ENCODE peak calls at places on chromosomes 1 and 21, in seven cellular contexts. One of them, this sample, is unnamed.

GRCh38 chr1:75171876-75172275 is 37.7 kb downstream of the LHX8 start:
- DNase-seq in choroid plexus epithelial cell: no peak
- DNase-seq in fibroblast of mammary gland: no peak
- DNase-seq in tibial nerve: no peak
- DNase-seq in thoracic aorta: no peak
- DNase-seq in heart right ventricle: no peak
- DNase-seq in GM20000: no peak
- DNase-seq in this sample: no peak

GRCh38 chr1:5365751-5366150 is 626.5 kb downstream of the NPHP4 start:
- DNase-seq in choroid plexus epithelial cell: no peak
- DNase-seq in thoracic aorta: no peak
- DNase-seq in tibial nerve: no peak
- DNase-seq in fibroblast of mammary gland: no peak
- DNase-seq in GM20000: no peak
- DNase-seq in heart right ventricle: no peak
- DNase-seq in this sample: no peak

GRCh38 chr21:16205527-16205926 is 475.7 kb downstream of the USP25 start:
- DNase-seq in tibial nerve: no peak
- DNase-seq in choroid plexus epithelial cell: no peak
- DNase-seq in heart right ventricle: no peak
- DNase-seq in GM20000: no peak
- DNase-seq in fibroblast of mammary gland: peak
- DNase-seq in thoracic aorta: no peak
- DNase-seq in this sample: no peak

GRCh38 chr1:244628719-244629299 is 24.1 kb upstream of the DESI2 start:
- DNase-seq in thoracic aorta: no peak
- DNase-seq in GM20000: no peak
- DNase-seq in fibroblast of mammary gland: peak
- DNase-seq in choroid plexus epithelial cell: peak
- DNase-seq in heart right ventricle: no peak
- DNase-seq in tibial nerve: no peak
- DNase-seq in this sample: no peak

GRCh38 chr1:115507256-115507589 is 134.5 kb upstream of the VANGL1 start:
- DNase-seq in heart right ventricle: peak
- DNase-seq in fibroblast of mammary gland: peak
- DNase-seq in choroid plexus epithelial cell: peak
- DNase-seq in thoracic aorta: no peak
- DNase-seq in GM20000: no peak
- DNase-seq in tibial nerve: no peak
- DNase-seq in this sample: peak

GRCh38 chr21:31142600-31142999 is 104.3 kb upstream of the KRTAP19-8 start:
- DNase-seq in GM20000: no peak
- DNase-seq in heart right ventricle: no peak
- DNase-seq in tibial nerve: no peak
- DNase-seq in choroid plexus epithelial cell: no peak
- DNase-seq in thoracic aorta: no peak
- DNase-seq in fibroblast of mammary gland: no peak
- DNase-seq in this sample: peak

GRCh38 chr1:244084763-244085162 is 33.7 kb downstream of the ZBTB18 start:
- DNase-seq in tibial nerve: no peak
- DNase-seq in thoracic aorta: no peak
- DNase-seq in choroid plexus epithelial cell: no peak
- DNase-seq in heart right ventricle: no peak
- DNase-seq in GM20000: no peak
- DNase-seq in fibroblast of mammary gland: no peak
- DNase-seq in this sample: no peak

GRCh38 chr1:41319803-41320711 is 41.2 kb upstream of the FOXO6 start:
- DNase-seq in fibroblast of mammary gland: no peak
- DNase-seq in heart right ventricle: peak
- DNase-seq in choroid plexus epithelial cell: no peak
- DNase-seq in GM20000: no peak
- DNase-seq in thoracic aorta: no peak
- DNase-seq in tibial nerve: no peak
- DNase-seq in this sample: no peak

GRCh38 chr1:9151326-9151860 is 22.5 kb upstream of the GPR157 start:
- DNase-seq in thoracic aorta: no peak
- DNase-seq in GM20000: no peak
- DNase-seq in fibroblast of mammary gland: no peak
- DNase-seq in tibial nerve: no peak
- DNase-seq in heart right ventricle: peak
- DNase-seq in choroid plexus epithelial cell: peak
- DNase-seq in this sample: no peak

GRCh38 chr1:204258213-204259115 is 44.7 kb upstream of the GOLT1A start:
- DNase-seq in thoracic aorta: no peak
- DNase-seq in GM20000: peak
- DNase-seq in fibroblast of mammary gland: peak
- DNase-seq in tibial nerve: no peak
- DNase-seq in choroid plexus epithelial cell: peak
- DNase-seq in heart right ventricle: peak
- DNase-seq in this sample: peak

GRCh38 chr1:100328133-100328532 is 24.2 kb upstream of the CDC14A start:
- DNase-seq in choroid plexus epithelial cell: no peak
- DNase-seq in fibroblast of mammary gland: no peak
- DNase-seq in tibial nerve: no peak
- DNase-seq in heart right ventricle: no peak
- DNase-seq in GM20000: no peak
- DNase-seq in thoracic aorta: no peak
- DNase-seq in this sample: no peak

GRCh38 chr1:20719871-20720620 is 2.2 kb upstream of the KIF17 start:
- DNase-seq in tibial nerve: no peak
- DNase-seq in fibroblast of mammary gland: no peak
- DNase-seq in choroid plexus epithelial cell: no peak
- DNase-seq in GM20000: no peak
- DNase-seq in thoracic aorta: no peak
- DNase-seq in heart right ventricle: no peak
- DNase-seq in this sample: no peak

GRCh38 chr1:201183209-201183608 is 7.4 kb upstream of the IGFN1 start:
- DNase-seq in tibial nerve: no peak
- DNase-seq in fibroblast of mammary gland: no peak
- DNase-seq in thoracic aorta: no peak
- DNase-seq in GM20000: no peak
- DNase-seq in heart right ventricle: no peak
- DNase-seq in choroid plexus epithelial cell: no peak
- DNase-seq in this sample: no peak

GRCh38 chr1:25774921-25775774 is 24.8 kb upstream of the SELENON start:
- DNase-seq in fibroblast of mammary gland: no peak
- DNase-seq in heart right ventricle: no peak
- DNase-seq in tibial nerve: no peak
- DNase-seq in thoracic aorta: no peak
- DNase-seq in GM20000: peak
- DNase-seq in choroid plexus epithelial cell: no peak
- DNase-seq in this sample: no peak

GRCh38 chr1:119481951-119482350 is 25.1 kb upstream of the HSD3B1 start:
- DNase-seq in choroid plexus epithelial cell: no peak
- DNase-seq in fibroblast of mammary gland: no peak
- DNase-seq in heart right ventricle: no peak
- DNase-seq in thoracic aorta: no peak
- DNase-seq in tibial nerve: no peak
- DNase-seq in GM20000: no peak
- DNase-seq in this sample: no peak

GRCh38 chr1:159581422-159581821 is 6.2 kb upstream of the APCS start:
- DNase-seq in heart right ventricle: no peak
- DNase-seq in GM20000: no peak
- DNase-seq in choroid plexus epithelial cell: peak
- DNase-seq in fibroblast of mammary gland: peak
- DNase-seq in thoracic aorta: no peak
- DNase-seq in tibial nerve: no peak
- DNase-seq in this sample: peak

GRCh38 chr1:36447450-36447849 is 2.8 kb downstream of the OSCP1 start:
- DNase-seq in tibial nerve: no peak
- DNase-seq in fibroblast of mammary gland: no peak
- DNase-seq in GM20000: no peak
- DNase-seq in choroid plexus epithelial cell: no peak
- DNase-seq in heart right ventricle: no peak
- DNase-seq in thoracic aorta: no peak
- DNase-seq in this sample: no peak

GRCh38 chr1:36448530-36449051 is 1.7 kb downstream of the OSCP1 start:
- DNase-seq in heart right ventricle: no peak
- DNase-seq in thoracic aorta: no peak
- DNase-seq in choroid plexus epithelial cell: no peak
- DNase-seq in tibial nerve: no peak
- DNase-seq in GM20000: no peak
- DNase-seq in fibroblast of mammary gland: no peak
- DNase-seq in this sample: peak

GRCh38 chr1:36443297-36443696 is 7.0 kb downstream of the OSCP1 start:
- DNase-seq in GM20000: no peak
- DNase-seq in tibial nerve: no peak
- DNase-seq in thoracic aorta: no peak
- DNase-seq in choroid plexus epithelial cell: no peak
- DNase-seq in fibroblast of mammary gland: no peak
- DNase-seq in heart right ventricle: no peak
- DNase-seq in this sample: no peak

GRCh38 chr1:36446780-36447179 is 3.5 kb downstream of the OSCP1 start:
- DNase-seq in choroid plexus epithelial cell: peak
- DNase-seq in thoracic aorta: no peak
- DNase-seq in GM20000: no peak
- DNase-seq in heart right ventricle: no peak
- DNase-seq in fibroblast of mammary gland: no peak
- DNase-seq in tibial nerve: no peak
- DNase-seq in this sample: no peak

DNA sequence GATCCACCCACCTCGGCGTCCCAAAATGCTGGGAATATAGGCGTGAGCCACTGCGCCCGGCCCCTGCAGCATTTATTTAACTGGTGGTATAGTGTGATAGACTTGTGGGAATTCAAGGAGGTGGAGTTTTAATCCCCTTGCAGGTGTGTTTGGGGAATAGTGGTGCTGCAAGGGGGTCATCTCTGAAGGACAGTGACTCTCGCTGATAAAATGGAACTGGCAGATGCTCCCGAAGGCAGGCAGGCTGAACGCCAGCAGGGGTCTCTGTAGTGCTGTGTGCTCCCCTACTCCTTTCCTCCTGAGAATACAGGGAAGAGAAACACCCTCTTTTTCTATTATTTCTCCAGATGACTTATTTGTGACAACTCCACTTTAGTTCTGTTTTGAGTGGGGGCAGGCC is 4.0 kb downstream of the OSCP1 start:
- DNase-seq in fibroblast of mammary gland: no peak
- DNase-seq in tibial nerve: no peak
- DNase-seq in thoracic aorta: no peak
- DNase-seq in GM20000: peak
- DNase-seq in heart right ventricle: no peak
- DNase-seq in choroid plexus epithelial cell: peak
- DNase-seq in this sample: no peak
- TF ChIP-seq CTCF in fibroblast of mammary gland: peak
- TF ChIP-seq CTCF in tibial nerve: no peak
- TF ChIP-seq CTCF in thoracic aorta: no peak
- TF ChIP-seq CTCF in GM20000: peak
- TF ChIP-seq CTCF in heart right ventricle: peak
- TF ChIP-seq CTCF in choroid plexus epithelial cell: peak
- TF ChIP-seq CTCF in this sample: no peak

GRCh38 chr1:98794196-98794886 is 132.8 kb downstream of the SNX7 start:
- DNase-seq in thoracic aorta: no peak
- DNase-seq in heart right ventricle: peak
- DNase-seq in fibroblast of mammary gland: peak
- DNase-seq in choroid plexus epithelial cell: peak
- DNase-seq in tibial nerve: no peak
- DNase-seq in GM20000: peak
- DNase-seq in this sample: peak
- TF ChIP-seq CTCF in thoracic aorta: peak
- TF ChIP-seq CTCF in heart right ventricle: peak
- TF ChIP-seq CTCF in fibroblast of mammary gland: peak
- TF ChIP-seq CTCF in choroid plexus epithelial cell: peak
- TF ChIP-seq CTCF in tibial nerve: peak
- TF ChIP-seq CTCF in GM20000: peak
- TF ChIP-seq CTCF in this sample: peak

DNA sequence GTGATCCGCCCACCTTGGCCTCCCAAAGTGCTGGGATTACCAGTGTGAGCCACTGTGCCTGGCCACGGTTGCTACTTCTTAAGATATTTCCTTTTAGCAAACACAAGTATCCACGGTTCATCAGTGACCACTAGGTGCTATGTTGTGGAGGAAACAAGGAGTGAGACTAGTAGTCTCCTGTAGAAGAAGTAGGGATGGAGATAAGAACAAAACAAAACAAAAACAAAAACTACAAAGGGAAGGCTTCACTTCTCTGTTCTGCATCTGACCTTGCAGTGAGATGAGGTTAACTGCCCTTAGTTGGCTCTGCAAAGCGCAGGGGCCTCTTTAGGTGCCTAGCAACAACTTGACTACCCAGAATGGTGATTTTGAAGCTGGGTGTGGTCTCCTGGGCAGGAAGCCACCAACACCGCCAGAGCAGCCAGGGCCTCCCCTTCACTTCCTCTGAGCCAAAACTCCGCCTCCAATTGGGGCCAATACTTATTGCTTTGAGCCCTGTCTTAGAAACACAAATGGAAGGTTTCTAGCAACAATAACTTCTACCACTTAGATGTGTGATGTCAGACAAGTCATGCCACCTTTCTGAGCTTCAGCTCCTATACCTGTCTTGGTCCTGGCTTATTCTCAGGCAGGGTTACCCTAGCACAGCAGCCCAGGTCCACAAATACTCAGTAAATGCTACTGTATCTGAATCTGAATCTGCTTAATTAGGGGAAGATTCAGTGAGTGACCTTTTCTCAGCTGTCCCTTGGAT is 12.7 kb upstream of the CDC42 start:
- DNase-seq in tibial nerve: no peak
- DNase-seq in choroid plexus epithelial cell: peak
- DNase-seq in heart right ventricle: peak
- DNase-seq in thoracic aorta: no peak
- DNase-seq in fibroblast of mammary gland: peak
- DNase-seq in GM20000: peak
- DNase-seq in this sample: peak
- TF ChIP-seq CTCF in tibial nerve: no peak
- TF ChIP-seq CTCF in choroid plexus epithelial cell: no peak
- TF ChIP-seq CTCF in heart right ventricle: no peak
- TF ChIP-seq CTCF in thoracic aorta: no peak
- TF ChIP-seq CTCF in fibroblast of mammary gland: no peak
- TF ChIP-seq CTCF in GM20000: no peak
- TF ChIP-seq CTCF in this sample: no peak

GRCh38 chr1:198867182-198867581 is 228.3 kb downstream of the PTPRC start:
- DNase-seq in GM20000: no peak
- DNase-seq in fibroblast of mammary gland: no peak
- DNase-seq in choroid plexus epithelial cell: no peak
- DNase-seq in thoracic aorta: no peak
- DNase-seq in tibial nerve: no peak
- DNase-seq in heart right ventricle: no peak
- DNase-seq in this sample: no peak

GRCh38 chr1:198860371-198860770 is 221.5 kb downstream of the PTPRC start:
- DNase-seq in heart right ventricle: no peak
- DNase-seq in GM20000: no peak
- DNase-seq in choroid plexus epithelial cell: no peak
- DNase-seq in thoracic aorta: no peak
- DNase-seq in fibroblast of mammary gland: no peak
- DNase-seq in tibial nerve: no peak
- DNase-seq in this sample: no peak

GRCh38 chr1:198865288-198865687 is 226.4 kb downstream of the PTPRC start:
- DNase-seq in GM20000: no peak
- DNase-seq in heart right ventricle: no peak
- DNase-seq in choroid plexus epithelial cell: no peak
- DNase-seq in fibroblast of mammary gland: no peak
- DNase-seq in tibial nerve: no peak
- DNase-seq in thoracic aorta: no peak
- DNase-seq in this sample: no peak

DNA sequence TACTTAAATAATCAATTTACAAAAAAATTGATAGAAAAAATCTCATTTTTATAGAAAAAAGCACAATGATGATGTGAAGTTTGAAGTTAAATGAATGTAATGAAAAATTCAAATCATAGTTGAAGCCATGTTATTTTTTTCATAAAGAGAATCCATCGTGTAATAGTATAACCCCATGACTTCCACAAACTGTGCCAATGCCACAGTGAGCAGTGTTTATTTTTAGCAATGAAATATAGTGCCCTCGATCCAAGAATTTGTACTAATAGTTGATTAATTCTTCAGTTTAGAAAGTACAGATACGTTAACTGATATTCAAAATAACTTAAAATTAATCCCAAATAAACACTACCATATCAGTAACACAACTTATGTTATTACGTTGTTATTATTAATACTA is 225.9 kb downstream of the PTPRC start:
- DNase-seq in heart right ventricle: no peak
- DNase-seq in choroid plexus epithelial cell: no peak
- DNase-seq in tibial nerve: no peak
- DNase-seq in GM20000: no peak
- DNase-seq in fibroblast of mammary gland: no peak
- DNase-seq in thoracic aorta: no peak
- DNase-seq in this sample: no peak
- TF ChIP-seq CTCF in heart right ventricle: no peak
- TF ChIP-seq CTCF in choroid plexus epithelial cell: no peak
- TF ChIP-seq CTCF in tibial nerve: no peak
- TF ChIP-seq CTCF in GM20000: no peak
- TF ChIP-seq CTCF in fibroblast of mammary gland: no peak
- TF ChIP-seq CTCF in thoracic aorta: no peak
- TF ChIP-seq CTCF in this sample: no peak